ENCODE peak calls at places on chromosomes 4 and X, in eight cellular contexts. One of them, this sample, is unnamed.

GRCh38 chr4:81052119-81053068 is 21.9 kb downstream of the BMP3 start:
- DNase-seq in NCI-H1105 treated with DMSO at 0.1 percent for 48 hours: peak
- DNase-seq in transverse colon: peak
- DNase-seq in stomach: peak
- DNase-seq in SHP77: peak
- DNase-seq in GM23338: peak
- DNase-seq in lung microvascular endothelial cell: peak
- DNase-seq in astrocyte of the cerebellum: peak
- DNase-seq in this sample: no peak

GRCh38 chrX:118536687-118537461 is 41.3 kb downstream of the DOCK11 start:
- DNase-seq in astrocyte of the cerebellum: no peak
- DNase-seq in NCI-H1105 treated with DMSO at 0.1 percent for 48 hours: no peak
- DNase-seq in GM23338: peak
- DNase-seq in lung microvascular endothelial cell: no peak
- DNase-seq in stomach: no peak
- DNase-seq in transverse colon: no peak
- DNase-seq in SHP77: no peak
- DNase-seq in this sample: no peak

GRCh38 chr4:74896595-74896994 is 36.3 kb upstream of the PARM1 start:
- DNase-seq in transverse colon: no peak
- DNase-seq in lung microvascular endothelial cell: no peak
- DNase-seq in stomach: no peak
- DNase-seq in NCI-H1105 treated with DMSO at 0.1 percent for 48 hours: no peak
- DNase-seq in GM23338: no peak
- DNase-seq in astrocyte of the cerebellum: no peak
- DNase-seq in SHP77: no peak
- DNase-seq in this sample: no peak

GRCh38 chrX:28752330-28752729 is 165.1 kb downstream of the IL1RAPL1 start:
- DNase-seq in SHP77: no peak
- DNase-seq in stomach: no peak
- DNase-seq in lung microvascular endothelial cell: no peak
- DNase-seq in GM23338: no peak
- DNase-seq in transverse colon: no peak
- DNase-seq in NCI-H1105 treated with DMSO at 0.1 percent for 48 hours: no peak
- DNase-seq in astrocyte of the cerebellum: no peak
- DNase-seq in this sample: no peak

GRCh38 chr4:163922302-163922701 is 427.8 kb downstream of the TMA16 start:
- DNase-seq in NCI-H1105 treated with DMSO at 0.1 percent for 48 hours: no peak
- DNase-seq in lung microvascular endothelial cell: peak
- DNase-seq in SHP77: no peak
- DNase-seq in stomach: no peak
- DNase-seq in astrocyte of the cerebellum: no peak
- DNase-seq in transverse colon: no peak
- DNase-seq in GM23338: no peak
- DNase-seq in this sample: no peak

GRCh38 chrX:47245156-47245555 is 12.3 kb downstream of the USP11 start:
- DNase-seq in astrocyte of the cerebellum: no peak
- DNase-seq in SHP77: no peak
- DNase-seq in stomach: no peak
- DNase-seq in transverse colon: no peak
- DNase-seq in GM23338: no peak
- DNase-seq in NCI-H1105 treated with DMSO at 0.1 percent for 48 hours: no peak
- DNase-seq in lung microvascular endothelial cell: no peak
- DNase-seq in this sample: no peak

GRCh38 chr4:72112514-72113156 is 80.8 kb downstream of the NPFFR2 start:
- DNase-seq in SHP77: no peak
- DNase-seq in stomach: no peak
- DNase-seq in astrocyte of the cerebellum: peak
- DNase-seq in NCI-H1105 treated with DMSO at 0.1 percent for 48 hours: no peak
- DNase-seq in lung microvascular endothelial cell: peak
- DNase-seq in GM23338: no peak
- DNase-seq in transverse colon: no peak
- DNase-seq in this sample: no peak

GRCh38 chr4:10285028-10285427 is 168.4 kb upstream of the WDR1 start:
- DNase-seq in transverse colon: no peak
- DNase-seq in NCI-H1105 treated with DMSO at 0.1 percent for 48 hours: no peak
- DNase-seq in lung microvascular endothelial cell: no peak
- DNase-seq in GM23338: no peak
- DNase-seq in SHP77: no peak
- DNase-seq in stomach: no peak
- DNase-seq in astrocyte of the cerebellum: no peak
- DNase-seq in this sample: no peak

GRCh38 chr4:8914461-8915171 is 43.0 kb upstream of the HMX1 start:
- DNase-seq in transverse colon: no peak
- DNase-seq in stomach: peak
- DNase-seq in SHP77: no peak
- DNase-seq in astrocyte of the cerebellum: no peak
- DNase-seq in GM23338: no peak
- DNase-seq in NCI-H1105 treated with DMSO at 0.1 percent for 48 hours: no peak
- DNase-seq in lung microvascular endothelial cell: no peak
- DNase-seq in this sample: no peak

GRCh38 chr4:153294631-153295030 is 49.9 kb upstream of the MND1 start:
- DNase-seq in lung microvascular endothelial cell: no peak
- DNase-seq in SHP77: no peak
- DNase-seq in astrocyte of the cerebellum: no peak
- DNase-seq in transverse colon: no peak
- DNase-seq in stomach: no peak
- DNase-seq in GM23338: no peak
- DNase-seq in NCI-H1105 treated with DMSO at 0.1 percent for 48 hours: no peak
- DNase-seq in this sample: no peak

GRCh38 chr4:155405059-155405458 is 28.3 kb upstream of the MAP9 start:
- DNase-seq in transverse colon: no peak
- DNase-seq in astrocyte of the cerebellum: no peak
- DNase-seq in SHP77: no peak
- DNase-seq in lung microvascular endothelial cell: no peak
- DNase-seq in GM23338: no peak
- DNase-seq in stomach: no peak
- DNase-seq in NCI-H1105 treated with DMSO at 0.1 percent for 48 hours: no peak
- DNase-seq in this sample: no peak

GRCh38 chr4:75549019-75549418 is 6.8 kb upstream of the ODAPH start:
- DNase-seq in stomach: no peak
- DNase-seq in astrocyte of the cerebellum: no peak
- DNase-seq in lung microvascular endothelial cell: no peak
- DNase-seq in transverse colon: no peak
- DNase-seq in GM23338: no peak
- DNase-seq in SHP77: no peak
- DNase-seq in NCI-H1105 treated with DMSO at 0.1 percent for 48 hours: no peak
- DNase-seq in this sample: no peak

GRCh38 chrX:66110112-66110511 is 53.9 kb upstream of the HEPH start:
- DNase-seq in GM23338: peak
- DNase-seq in lung microvascular endothelial cell: peak
- DNase-seq in stomach: no peak
- DNase-seq in SHP77: no peak
- DNase-seq in transverse colon: peak
- DNase-seq in NCI-H1105 treated with DMSO at 0.1 percent for 48 hours: no peak
- DNase-seq in astrocyte of the cerebellum: no peak
- DNase-seq in this sample: no peak

GRCh38 chr4:70849277-70849676 is 9.6 kb upstream of the GRSF1 start:
- DNase-seq in SHP77: no peak
- DNase-seq in NCI-H1105 treated with DMSO at 0.1 percent for 48 hours: no peak
- DNase-seq in lung microvascular endothelial cell: no peak
- DNase-seq in stomach: no peak
- DNase-seq in astrocyte of the cerebellum: no peak
- DNase-seq in GM23338: no peak
- DNase-seq in transverse colon: no peak
- DNase-seq in this sample: no peak

GRCh38 chr4:8176547-8177399 is 18.2 kb upstream of the ABLIM2 start:
- DNase-seq in stomach: peak
- DNase-seq in SHP77: no peak
- DNase-seq in transverse colon: peak
- DNase-seq in NCI-H1105 treated with DMSO at 0.1 percent for 48 hours: peak
- DNase-seq in GM23338: peak
- DNase-seq in astrocyte of the cerebellum: peak
- DNase-seq in lung microvascular endothelial cell: peak
- DNase-seq in this sample: no peak

GRCh38 chr4:89379541-89380035 is 72.0 kb upstream of the GPRIN3 start:
- DNase-seq in SHP77: no peak
- DNase-seq in stomach: no peak
- DNase-seq in lung microvascular endothelial cell: peak
- DNase-seq in GM23338: no peak
- DNase-seq in NCI-H1105 treated with DMSO at 0.1 percent for 48 hours: peak
- DNase-seq in transverse colon: no peak
- DNase-seq in astrocyte of the cerebellum: no peak
- DNase-seq in this sample: peak

GRCh38 chr4:81360722-81361121 is 111.0 kb downstream of the RASGEF1B start:
- DNase-seq in SHP77: no peak
- DNase-seq in NCI-H1105 treated with DMSO at 0.1 percent for 48 hours: no peak
- DNase-seq in stomach: no peak
- DNase-seq in GM23338: no peak
- DNase-seq in lung microvascular endothelial cell: no peak
- DNase-seq in astrocyte of the cerebellum: no peak
- DNase-seq in transverse colon: no peak
- DNase-seq in this sample: no peak

GRCh38 chrX:148499638-148500427 is 584 bp upstream of the AFF2 start:
- DNase-seq in SHP77: no peak
- DNase-seq in transverse colon: no peak
- DNase-seq in NCI-H1105 treated with DMSO at 0.1 percent for 48 hours: no peak
- DNase-seq in GM23338: peak
- DNase-seq in stomach: no peak
- DNase-seq in lung microvascular endothelial cell: no peak
- DNase-seq in astrocyte of the cerebellum: no peak
- DNase-seq in this sample: no peak

GRCh38 chr4:82744284-82744963 is 54.2 kb downstream of the SCD5 start:
- DNase-seq in transverse colon: no peak
- DNase-seq in SHP77: no peak
- DNase-seq in lung microvascular endothelial cell: no peak
- DNase-seq in stomach: peak
- DNase-seq in GM23338: no peak
- DNase-seq in astrocyte of the cerebellum: no peak
- DNase-seq in NCI-H1105 treated with DMSO at 0.1 percent for 48 hours: peak
- DNase-seq in this sample: no peak

GRCh38 chrX:46959101-46959500 is 46.9 kb downstream of the JADE3 start:
- DNase-seq in NCI-H1105 treated with DMSO at 0.1 percent for 48 hours: no peak
- DNase-seq in lung microvascular endothelial cell: no peak
- DNase-seq in transverse colon: no peak
- DNase-seq in stomach: no peak
- DNase-seq in SHP77: no peak
- DNase-seq in astrocyte of the cerebellum: no peak
- DNase-seq in GM23338: no peak
- DNase-seq in this sample: no peak

GRCh38 chrX:120664081-120664480 is 34.2 kb upstream of the C1GALT1C1 start:
- DNase-seq in lung microvascular endothelial cell: peak
- DNase-seq in astrocyte of the cerebellum: no peak
- DNase-seq in stomach: no peak
- DNase-seq in NCI-H1105 treated with DMSO at 0.1 percent for 48 hours: peak
- DNase-seq in GM23338: peak
- DNase-seq in SHP77: no peak
- DNase-seq in transverse colon: no peak
- DNase-seq in this sample: peak

GRCh38 chrX:136589966-136590365 is 58.0 kb downstream of the VGLL1 start:
- DNase-seq in GM23338: no peak
- DNase-seq in SHP77: no peak
- DNase-seq in NCI-H1105 treated with DMSO at 0.1 percent for 48 hours: no peak
- DNase-seq in lung microvascular endothelial cell: no peak
- DNase-seq in astrocyte of the cerebellum: no peak
- DNase-seq in stomach: no peak
- DNase-seq in transverse colon: no peak
- DNase-seq in this sample: no peak

GRCh38 chr4:18579222-18579621 is 557.7 kb upstream of the LCORL start:
- DNase-seq in stomach: no peak
- DNase-seq in transverse colon: no peak
- DNase-seq in NCI-H1105 treated with DMSO at 0.1 percent for 48 hours: no peak
- DNase-seq in GM23338: no peak
- DNase-seq in lung microvascular endothelial cell: no peak
- DNase-seq in SHP77: no peak
- DNase-seq in astrocyte of the cerebellum: no peak
- DNase-seq in this sample: no peak

GRCh38 chrX:39030636-39031035 is 229.4 kb downstream of the MID1IP1 start:
- DNase-seq in GM23338: no peak
- DNase-seq in astrocyte of the cerebellum: no peak
- DNase-seq in SHP77: no peak
- DNase-seq in transverse colon: no peak
- DNase-seq in lung microvascular endothelial cell: no peak
- DNase-seq in NCI-H1105 treated with DMSO at 0.1 percent for 48 hours: no peak
- DNase-seq in stomach: no peak
- DNase-seq in this sample: no peak

GRCh38 chr4:87541521-87541920 is 12.3 kb upstream of the SPARCL1 start:
- DNase-seq in astrocyte of the cerebellum: no peak
- DNase-seq in SHP77: no peak
- DNase-seq in stomach: no peak
- DNase-seq in lung microvascular endothelial cell: no peak
- DNase-seq in GM23338: no peak
- DNase-seq in NCI-H1105 treated with DMSO at 0.1 percent for 48 hours: no peak
- DNase-seq in transverse colon: no peak
- DNase-seq in this sample: no peak